ENCODE peak calls at places on chromosomes 13 and 19, in four cellular contexts. V is upper lobe of left lung, U is NCI-H1417, Z is dermis microvascular lymphatic vessel endothelial cell. C is an unnamed sample.

GRCh38 chr19:49361438-49362047 is 673 bp downstream of the TEAD2 start:
- DNase-seq in V (peak), Z (peak), U (no peak), C (no peak)

GRCh38 chr19:13610042-13610691 is 103.9 kb upstream of the CACNA1A start:
- DNase-seq in U (peak), V (no peak), Z (no peak), C (no peak)

GRCh38 chr19:33366917-33367316 is 6.6 kb upstream of the CEBPG start:
- DNase-seq in U (no peak), V (no peak), Z (no peak), C (no peak)

GRCh38 chr19:54248016-54248601 is 5.5 kb upstream of the LILRA6 start:
- DNase-seq in U (no peak), V (peak), Z (no peak), C (no peak)

GRCh38 chr19:43651758-43652545 is 12.3 kb upstream of the CADM4 start:
- DNase-seq in V (peak), U (peak), Z (peak), C (no peak)

GRCh38 chr19:35757231-35757748 is 461 bp upstream of the HSPB6 start:
- DNase-seq in Z (no peak), V (peak), U (no peak), C (no peak)

GRCh38 chr19:8363803-8364771 is at the start of gene ANGPTL4:
- DNase-seq in U (no peak), Z (no peak), V (peak), C (peak)

GRCh38 chr13:113635709-113636108 is 22.3 kb downstream of the ATP4B start:
- DNase-seq in U (no peak), Z (no peak), V (no peak), C (no peak)

GRCh38 chr19:7177926-7178325 is 108.4 kb downstream of the ZNF557 start:
- DNase-seq in Z (no peak), V (no peak), U (peak), C (no peak)

GRCh38 chr19:42285546-42285945 is 16.4 kb upstream of the PRR19 start:
- DNase-seq in U (no peak), Z (no peak), V (no peak), C (no peak)

GRCh38 chr13:25864936-25865335 is 186.9 kb downstream of the SHISA2 start:
- DNase-seq in Z (no peak), V (no peak), U (no peak), C (no peak)

GRCh38 chr13:52003551-52003950 is 7.7 kb downstream of the ATP7B start:
- DNase-seq in V (no peak), U (no peak), Z (no peak), C (no peak)

GRCh38 chr19:11382898-11383705 is 1.0 kb downstream of the EPOR start:
- DNase-seq in Z (no peak), U (peak), V (peak), C (peak)

GRCh38 chr19:44738603-44739585 is 9.6 kb upstream of the BCL3 start:
- DNase-seq in U (no peak), V (peak), Z (no peak), C (no peak)

GRCh38 chr19:46216612-46217011 is 12.9 kb upstream of the IGFL1 start:
- DNase-seq in V (no peak), Z (no peak), U (no peak), C (no peak)

GRCh38 chr13:40476175-40476958 is 190.1 kb downstream of the FOXO1 start:
- DNase-seq in Z (peak), U (no peak), V (no peak), C (no peak)

GRCh38 chr13:73732350-73732749 is 401.9 kb downstream of the KLF12 start:
- DNase-seq in Z (no peak), U (no peak), V (no peak), C (no peak)

GRCh38 chr13:20057963-20058362 is 99.4 kb downstream of the ZMYM2 start:
- DNase-seq in Z (no peak), V (no peak), U (no peak), C (no peak)

GRCh38 chr13:24308488-24309020 is 826 bp upstream of the C1QTNF9 start:
- DNase-seq in U (no peak), V (no peak), Z (no peak), C (no peak)

GRCh38 chr19:38862321-38863059 is 12.7 kb upstream of the HNRNPL start:
- DNase-seq in V (peak), Z (peak), U (peak), C (no peak)

GRCh38 chr19:43594710-43595604 is 977 bp downstream of the IRGQ start:
- DNase-seq in V (peak), Z (peak), U (peak), C (peak)

GRCh38 chr19:56105090-56105701 is 15.9 kb downstream of the ZNF787 start:
- DNase-seq in V (peak), Z (peak), U (no peak), C (peak)

GRCh38 chr13:89282241-89282640 is 1611.1 kb downstream of the SLITRK5 start:
- DNase-seq in U (no peak), Z (no peak), V (no peak), C (no peak)

GRCh38 chr13:33554919-33555791 is 262.8 kb upstream of the RFC3 start:
- DNase-seq in V (no peak), Z (no peak), U (no peak), C (no peak)

GRCh38 chr19:30118221-30118620 is 176.2 kb downstream of the URI1 start:
- DNase-seq in V (no peak), Z (no peak), U (no peak), C (no peak)